ENCODE peak calls at places on chromosomes 12 and 14, in nine cellular contexts. Z, O, B, N, K, D, C, S and G are unnamed samples.

GRCh38 chr14:36773136-36773540 is 111.5 kb downstream of the PAX9 start:
- DNase-seq in D (no peak), O (peak; percentile 92), N (no peak), C (no peak), K (no peak), S (no peak), B (no peak), Z (no peak), G (no peak)

GRCh38 chr12:69906411-69907216 is 81.6 kb downstream of the MYRFL start:
- DNase-seq in C (no peak), D (no peak), K (no peak), B (no peak), N (no peak), O (peak; percentile 99), S (no peak), Z (no peak), G (no peak)

GRCh38 chr14:54435500-54435981 is 5.6 kb downstream of the CNIH1 start:
- DNase-seq in B (no peak), N (no peak), O (peak; percentile 72), K (no peak), S (peak; percentile 76), Z (no peak), C (no peak), D (no peak), G (no peak)

GRCh38 chr14:99440278-99440677 is 40.4 kb downstream of the SETD3 start:
- DNase-seq in O (no peak), C (no peak), S (no peak), K (no peak), N (no peak), B (peak; percentile 37), Z (no peak), D (no peak), G (no peak)

GRCh38 chr14:103607039-103607668 is 21.9 kb upstream of the KLC1 start:
- DNase-seq in S (peak; percentile 96), Z (peak; percentile 81), C (peak; percentile 81), K (peak; percentile 52), O (no peak), D (peak; percentile 85), B (peak; percentile 83), N (peak; percentile 64), G (no peak)

GRCh38 chr12:3304436-3305135 is 186.4 kb upstream of the PRMT8 start:
- DNase-seq in O (no peak), K (peak; percentile 46), S (peak; percentile 98), N (no peak), B (no peak), Z (no peak), D (no peak), C (no peak), G (no peak)

GRCh38 chr14:73168274-73168673 is 32.0 kb downstream of the PSEN1 start:
- DNase-seq in K (no peak), Z (no peak), N (no peak), C (no peak), O (no peak), D (no peak), B (no peak), S (no peak), G (no peak)

GRCh38 chr12:56633465-56634241 is 3.5 kb upstream of the BAZ2A start:
- DNase-seq in N (no peak), C (no peak), Z (no peak), D (no peak), S (peak; percentile 75), K (no peak), O (peak; percentile 44), B (peak; percentile 26), G (no peak)

GRCh38 chr12:100573168-100573498 is 351 bp upstream of the GAS2L3 start:
- DNase-seq in Z (no peak), B (no peak), S (no peak), D (no peak), C (no peak), O (no peak), K (no peak), N (no peak), G (no peak)

GRCh38 chr14:105710119-105711057 is 184.0 kb downstream of the TMEM121 start:
- DNase-seq in N (no peak), D (no peak), Z (no peak), K (no peak), B (no peak), O (no peak), S (peak; percentile 55), C (no peak), G (no peak)

GRCh38 chr14:70514168-70515069 is 20.4 kb downstream of the ADAM20 start:
- DNase-seq in O (no peak), N (no peak), D (no peak), S (no peak), C (no peak), B (no peak), K (no peak), Z (no peak), G (no peak)

GRCh38 chr14:103232338-103232808 is 101.7 kb upstream of the EIF5 start:
- DNase-seq in C (no peak), D (no peak), K (no peak), Z (no peak), N (no peak), O (no peak), B (peak; percentile 38), S (peak; percentile 39), G (no peak)

GRCh38 chr14:92563359-92563758 is 49.8 kb downstream of the RIN3 start:
- DNase-seq in O (no peak), B (no peak), N (no peak), S (no peak), D (no peak), C (no peak), K (no peak), Z (no peak), G (no peak)

GRCh38 chr14:61489932-61490331 is 168.6 kb downstream of the PRKCH start:
- DNase-seq in S (no peak), Z (peak; percentile 86), D (peak; percentile 43), K (no peak), N (no peak), B (no peak), O (no peak), C (peak; percentile 78), G (no peak)

DNA sequence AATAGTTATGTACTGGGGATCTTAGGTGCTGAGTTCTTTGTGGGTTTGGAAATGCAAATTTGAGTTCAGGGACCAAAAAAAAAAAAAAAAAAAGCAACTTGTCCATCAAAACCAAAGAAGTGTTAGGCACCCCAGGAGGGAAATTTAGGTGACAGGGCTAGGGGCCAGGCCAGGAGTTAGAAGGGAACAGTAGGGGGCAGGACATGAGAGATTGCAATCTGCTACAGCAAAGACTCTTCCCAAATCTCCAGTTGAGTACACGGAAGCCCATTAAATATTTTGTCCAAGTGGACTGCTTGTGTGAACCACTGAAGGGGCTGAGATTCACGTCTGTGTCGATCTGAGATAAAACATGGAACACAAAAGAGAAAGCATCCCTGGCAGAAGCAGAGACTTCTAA is 52.8 kb downstream of the TSPAN19 start:
- DNase-seq in N (no peak), S (no peak), K (no peak), Z (no peak), C (no peak), D (no peak), O (no peak), B (no peak), G (no peak)
- H3K4me3 ChIP-seq in N (no peak overlapping the region), S (no peak overlapping the region), K (no peak overlapping the region), Z (no peak overlapping the region), C (no peak overlapping the region), D (no peak overlapping the region), O (no peak overlapping the region), B (no peak overlapping the region), G (no peak overlapping the region)

GRCh38 chr12:49697808-49698207 is 9.4 kb downstream of the FMNL3 start:
- DNase-seq in Z (no peak), D (no peak), S (no peak), K (no peak), N (no peak), C (no peak), B (no peak), O (no peak), G (no peak)
- H3K27ac ChIP-seq in Z (no peak overlapping the region), D (no peak overlapping the region), S (peak overlapping the region; percentile 90), K (no peak overlapping the region), N (no peak overlapping the region), C (peak overlapping the region; percentile 86), B (no peak overlapping the region), O (no peak overlapping the region), G (no peak overlapping the region)

DNA sequence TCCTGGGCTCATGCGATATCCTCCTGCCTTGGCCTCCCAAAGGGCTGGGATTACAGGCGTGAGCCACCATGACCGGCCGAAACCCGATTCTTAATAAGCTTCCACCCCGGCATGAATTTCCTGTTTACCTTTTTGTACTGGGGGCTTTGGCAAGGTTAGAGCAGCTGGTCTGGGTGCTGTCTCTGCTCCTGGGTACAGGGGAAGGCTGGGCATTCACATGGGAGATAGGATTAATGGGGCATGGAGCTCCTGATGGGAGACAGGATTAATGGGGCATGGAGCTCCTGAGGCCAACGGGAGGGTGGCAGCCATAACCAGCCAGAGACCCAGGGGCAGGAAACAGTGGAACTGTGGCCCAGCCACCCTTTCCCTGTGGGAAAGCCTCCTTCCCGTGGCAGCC is 69.5 kb upstream of the DICER1 start:
- DNase-seq in D (no peak), B (no peak), K (no peak), O (no peak), S (no peak), C (no peak), N (no peak), Z (no peak), G (no peak)
- H3K4me3 ChIP-seq in D (no peak overlapping the region), B (no peak overlapping the region), K (no peak overlapping the region), O (no peak overlapping the region), S (no peak overlapping the region), C (peak overlapping the region; percentile 24), N (no peak overlapping the region), Z (no peak overlapping the region), G (peak overlapping the region; percentile 58)

GRCh38 chr12:50401383-50402155 is 884 bp downstream of the LARP4 start:
- DNase-seq in D (peak; percentile 16), B (no peak), K (no peak), S (peak; percentile 39), Z (no peak), O (peak; percentile 61), N (no peak), C (peak; percentile 66), G (no peak)

GRCh38 chr12:50402270-50403000 is 1.8 kb downstream of the LARP4 start:
- DNase-seq in D (no peak), O (no peak), N (no peak), C (peak; percentile 12), Z (no peak), K (no peak), B (no peak), S (peak; percentile 36), G (no peak)

GRCh38 chr12:50398931-50399330 is 1.8 kb upstream of the LARP4 start:
- DNase-seq in N (no peak), O (peak; percentile 9), K (no peak), D (no peak), S (no peak), B (no peak), C (peak; percentile 47), Z (no peak), G (no peak)

GRCh38 chr12:50400638-50401382 is at the start of gene LARP4:
- DNase-seq in C (peak; percentile 95), N (peak; percentile 89), D (peak; percentile 95), B (peak; percentile 96), Z (peak; percentile 94), O (peak; percentile 98), S (peak; percentile 95), K (peak; percentile 90), G (peak; percentile 68)

DNA sequence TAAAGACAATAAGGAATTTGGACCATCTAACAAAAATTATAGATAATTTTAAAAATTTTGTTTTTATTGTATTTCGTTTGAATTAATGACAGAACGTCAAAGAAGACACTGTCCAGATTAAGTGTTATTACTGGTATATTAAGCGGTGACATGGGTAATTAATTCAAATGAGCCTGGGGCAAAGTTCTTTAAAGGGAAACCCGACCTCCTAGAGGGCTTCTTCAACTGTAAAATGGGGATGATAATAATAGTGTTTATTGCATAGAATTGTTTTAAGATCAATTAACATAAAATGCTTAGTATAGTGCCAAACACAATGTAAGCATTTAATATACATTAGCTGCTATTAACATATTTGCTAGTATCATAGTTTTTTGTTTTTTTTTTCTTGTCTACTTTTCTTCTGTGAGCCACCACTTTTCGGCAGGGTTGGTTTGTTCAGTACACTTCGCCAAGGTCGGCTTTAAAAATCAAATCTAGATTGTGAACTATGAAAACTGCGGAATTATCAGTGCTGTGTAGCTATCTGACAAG is 514 bp upstream of the LARP4 start:
- DNase-seq in Z (no peak), C (no peak), D (no peak), N (no peak), S (no peak), O (peak; percentile 82), K (no peak), B (no peak), G (no peak)
- H3K27ac ChIP-seq in Z (peak overlapping the region; percentile 92), C (peak overlapping the region; percentile 91), D (no peak overlapping the region), N (peak overlapping the region; percentile 63), S (peak overlapping the region; percentile 83), O (peak overlapping the region; percentile 93), K (peak overlapping the region; percentile 85), B (peak overlapping the region; percentile 86), G (peak overlapping the region; percentile 91)